ENCODE peak calls at places on chromosome 21, in ten cellular contexts. U is suprapubic skin; C is EH; J is GM03348; O is GM04504; H is CD8-positive, alpha-beta memory T cell; V is neural crest cell; R is heart right ventricle; M is LHCN-M2; Q is kidney tubule cell. A is an unnamed sample.

GRCh38 chr21:32889596-32889995 is 118.0 kb upstream of the PAXBP1 start:
- DNase-seq in M (peak), U (no peak), V (no peak), C (peak), J (peak), R (no peak), H (no peak), O (peak), Q (no peak), A (no peak)

GRCh38 chr21:42043961-42044360 is 27.2 kb upstream of the UMODL1 start:
- DNase-seq in M (no peak), O (no peak), R (no peak), C (no peak), Q (no peak), H (no peak), U (no peak), V (no peak), J (no peak), A (no peak)

GRCh38 chr21:42553435-42553834 is 39.8 kb downstream of the SLC37A1 start:
- DNase-seq in R (no peak), J (no peak), U (no peak), C (no peak), M (no peak), V (no peak), H (no peak), Q (no peak), O (no peak), A (no peak)

GRCh38 chr21:8993284-8993942 is 1528.0 kb upstream of the TPTE start:
- DNase-seq in R (no peak), H (no peak), Q (peak), V (no peak), C (no peak), J (no peak), M (no peak), O (no peak), U (no peak), A (no peak)

GRCh38 chr21:46185717-46186116 is 1.5 kb upstream of the SPATC1L start:
- DNase-seq in O (no peak), M (no peak), V (no peak), R (no peak), U (no peak), C (no peak), Q (no peak), H (no peak), J (no peak), A (no peak)

GRCh38 chr21:45328198-45329087 is 40.7 kb upstream of the POFUT2 start:
- DNase-seq in M (no peak), O (no peak), U (peak), J (no peak), H (no peak), Q (no peak), V (no peak), R (no peak), C (no peak), A (no peak)

GRCh38 chr21:38178653-38179503 is 77.9 kb upstream of the KCNJ15 start:
- DNase-seq in U (no peak), J (no peak), O (no peak), H (no peak), R (no peak), Q (peak), C (no peak), M (peak), V (no peak), A (no peak)

GRCh38 chr21:35063428-35064172 is 14.5 kb upstream of the RUNX1 start:
- DNase-seq in V (no peak), C (no peak), Q (peak), H (no peak), M (no peak), O (no peak), R (no peak), J (no peak), U (no peak), A (no peak)

GRCh38 chr21:43005635-43006034 is 31.3 kb downstream of the PKNOX1 start:
- DNase-seq in M (no peak), V (no peak), Q (no peak), R (no peak), U (no peak), O (no peak), H (no peak), J (no peak), C (no peak), A (no peak)

GRCh38 chr21:35922618-35923017 is 137.7 kb downstream of the SETD4 start:
- DNase-seq in J (no peak), R (no peak), Q (peak), V (no peak), U (no peak), C (peak), H (no peak), M (no peak), O (no peak), A (peak)